ENCODE peak calls at places on chromosome 16, in five cellular contexts. One of them, this sample, is unnamed.

GRCh38 chr16:1996175-1996574 is 6.4 kb downstream of the SYNGR3 start:
- DNase-seq in cardiac muscle cell: no peak
- DNase-seq in kidney epithelial cell: no peak
- DNase-seq in heart left ventricle: no peak
- DNase-seq in uterus: no peak
- DNase-seq in this sample: no peak

GRCh38 chr16:89842471-89843408 is 14.5 kb downstream of the SPIRE2 start:
- DNase-seq in heart left ventricle: peak
- DNase-seq in uterus: no peak
- DNase-seq in kidney epithelial cell: peak
- DNase-seq in cardiac muscle cell: peak
- DNase-seq in this sample: no peak

GRCh38 chr16:61814716-61815347 is 221.4 kb downstream of the CDH8 start:
- DNase-seq in kidney epithelial cell: no peak
- DNase-seq in cardiac muscle cell: no peak
- DNase-seq in heart left ventricle: no peak
- DNase-seq in uterus: no peak
- DNase-seq in this sample: no peak

GRCh38 chr16:55471448-55472097 is 7.4 kb upstream of the MMP2 start:
- DNase-seq in cardiac muscle cell: peak
- DNase-seq in kidney epithelial cell: peak
- DNase-seq in heart left ventricle: no peak
- DNase-seq in uterus: no peak
- DNase-seq in this sample: peak

GRCh38 chr16:3001316-3001715 is 11.4 kb upstream of the CLDN9 start:
- DNase-seq in cardiac muscle cell: no peak
- DNase-seq in heart left ventricle: no peak
- DNase-seq in uterus: no peak
- DNase-seq in kidney epithelial cell: no peak
- DNase-seq in this sample: no peak

GRCh38 chr16:240559-240958 is 5.9 kb downstream of the FAM234A start:
- DNase-seq in kidney epithelial cell: no peak
- DNase-seq in cardiac muscle cell: no peak
- DNase-seq in heart left ventricle: no peak
- DNase-seq in uterus: no peak
- DNase-seq in this sample: no peak

GRCh38 chr16:907819-908218 is 63.0 kb downstream of the LMF1 start:
- DNase-seq in heart left ventricle: no peak
- DNase-seq in cardiac muscle cell: no peak
- DNase-seq in uterus: no peak
- DNase-seq in kidney epithelial cell: no peak
- DNase-seq in this sample: no peak

GRCh38 chr16:21638573-21638975 is 13.8 kb downstream of the IGSF6 start:
- DNase-seq in cardiac muscle cell: peak
- DNase-seq in uterus: no peak
- DNase-seq in kidney epithelial cell: no peak
- DNase-seq in heart left ventricle: no peak
- DNase-seq in this sample: no peak

GRCh38 chr16:74448990-74449389 is 27.7 kb upstream of the CLEC18B start:
- DNase-seq in heart left ventricle: peak
- DNase-seq in kidney epithelial cell: peak
- DNase-seq in cardiac muscle cell: peak
- DNase-seq in uterus: peak
- DNase-seq in this sample: peak

GRCh38 chr16:88511060-88511459 is 58.0 kb downstream of the ZFPM1 start:
- DNase-seq in kidney epithelial cell: no peak
- DNase-seq in cardiac muscle cell: no peak
- DNase-seq in uterus: no peak
- DNase-seq in heart left ventricle: no peak
- DNase-seq in this sample: no peak

GRCh38 chr16:79261461-79261860 is 339.1 kb downstream of the MAF start:
- DNase-seq in cardiac muscle cell: no peak
- DNase-seq in heart left ventricle: peak
- DNase-seq in uterus: no peak
- DNase-seq in kidney epithelial cell: no peak
- DNase-seq in this sample: peak

GRCh38 chr16:324451-325334 is 27.8 kb downstream of the AXIN1 start:
- DNase-seq in uterus: no peak
- DNase-seq in cardiac muscle cell: no peak
- DNase-seq in kidney epithelial cell: no peak
- DNase-seq in heart left ventricle: no peak
- DNase-seq in this sample: no peak

GRCh38 chr16:77531741-77532140 is 96.9 kb upstream of the ADAMTS18 start:
- DNase-seq in uterus: no peak
- DNase-seq in cardiac muscle cell: peak
- DNase-seq in kidney epithelial cell: peak
- DNase-seq in heart left ventricle: no peak
- DNase-seq in this sample: peak

GRCh38 chr16:25092489-25092888 is 19.1 kb upstream of the LCMT1 start:
- DNase-seq in heart left ventricle: no peak
- DNase-seq in kidney epithelial cell: no peak
- DNase-seq in uterus: no peak
- DNase-seq in cardiac muscle cell: no peak
- DNase-seq in this sample: no peak

GRCh38 chr16:19639986-19640421 is 78.0 kb downstream of the KNOP1 start:
- DNase-seq in uterus: no peak
- DNase-seq in kidney epithelial cell: no peak
- DNase-seq in cardiac muscle cell: peak
- DNase-seq in heart left ventricle: no peak
- DNase-seq in this sample: no peak

GRCh38 chr16:2829501-2830354 is at the start of gene ZG16B:
- DNase-seq in cardiac muscle cell: no peak
- DNase-seq in heart left ventricle: no peak
- DNase-seq in uterus: no peak
- DNase-seq in kidney epithelial cell: no peak
- DNase-seq in this sample: no peak

GRCh38 chr16:79403534-79403933 is 197.0 kb downstream of the MAF start:
- DNase-seq in kidney epithelial cell: no peak
- DNase-seq in heart left ventricle: no peak
- DNase-seq in cardiac muscle cell: no peak
- DNase-seq in uterus: no peak
- DNase-seq in this sample: no peak

GRCh38 chr16:84105948-84106740 is 10.6 kb downstream of the MBTPS1 start:
- DNase-seq in cardiac muscle cell: no peak
- DNase-seq in uterus: no peak
- DNase-seq in kidney epithelial cell: no peak
- DNase-seq in heart left ventricle: no peak
- DNase-seq in this sample: no peak

GRCh38 chr16:89141884-89142267 is 29.7 kb upstream of the CDH15 start:
- DNase-seq in kidney epithelial cell: no peak
- DNase-seq in uterus: no peak
- DNase-seq in heart left ventricle: no peak
- DNase-seq in cardiac muscle cell: no peak
- DNase-seq in this sample: no peak

GRCh38 chr16:1145383-1146100 is 7.4 kb upstream of the CACNA1H start:
- DNase-seq in uterus: no peak
- DNase-seq in cardiac muscle cell: no peak
- DNase-seq in heart left ventricle: no peak
- DNase-seq in kidney epithelial cell: no peak
- DNase-seq in this sample: no peak

GRCh38 chr16:14310519-14310991 is 239.4 kb downstream of the MRTFB start:
- DNase-seq in kidney epithelial cell: no peak
- DNase-seq in heart left ventricle: no peak
- DNase-seq in cardiac muscle cell: peak
- DNase-seq in uterus: no peak
- DNase-seq in this sample: no peak
- TF ChIP-seq CTCF in kidney epithelial cell: peak
- TF ChIP-seq CTCF in heart left ventricle: no peak
- TF ChIP-seq CTCF in cardiac muscle cell: no peak
- TF ChIP-seq CTCF in uterus: no peak
- TF ChIP-seq CTCF in this sample: no peak

GRCh38 chr16:68473358-68474064 is 25.2 kb upstream of the SMPD3 start:
- DNase-seq in uterus: no peak
- DNase-seq in heart left ventricle: no peak
- DNase-seq in kidney epithelial cell: no peak
- DNase-seq in cardiac muscle cell: no peak
- DNase-seq in this sample: no peak
- H3K4me3 ChIP-seq in uterus: no peak
- H3K4me3 ChIP-seq in heart left ventricle: no peak
- H3K4me3 ChIP-seq in kidney epithelial cell: no peak
- H3K4me3 ChIP-seq in cardiac muscle cell: no peak
- H3K4me3 ChIP-seq in this sample: no peak

GRCh38 chr16:7614022-7614795 is 281.6 kb downstream of the RBFOX1 start:
- DNase-seq in heart left ventricle: no peak
- DNase-seq in cardiac muscle cell: no peak
- DNase-seq in uterus: no peak
- DNase-seq in kidney epithelial cell: no peak
- DNase-seq in this sample: no peak

GRCh38 chr16:7613518-7613917 is 280.9 kb downstream of the RBFOX1 start:
- DNase-seq in heart left ventricle: no peak
- DNase-seq in kidney epithelial cell: no peak
- DNase-seq in uterus: no peak
- DNase-seq in cardiac muscle cell: no peak
- DNase-seq in this sample: no peak

GRCh38 chr16:7615565-7615964 is 282.9 kb downstream of the RBFOX1 start:
- DNase-seq in kidney epithelial cell: no peak
- DNase-seq in cardiac muscle cell: no peak
- DNase-seq in heart left ventricle: no peak
- DNase-seq in uterus: no peak
- DNase-seq in this sample: no peak
- TF ChIP-seq CTCF in kidney epithelial cell: no peak
- TF ChIP-seq CTCF in cardiac muscle cell: no peak
- TF ChIP-seq CTCF in heart left ventricle: no peak
- TF ChIP-seq CTCF in uterus: no peak
- TF ChIP-seq CTCF in this sample: no peak

GRCh38 chr16:64321881-64322280 is 800.0 kb downstream of the CDH11 start:
- DNase-seq in cardiac muscle cell: no peak
- DNase-seq in kidney epithelial cell: no peak
- DNase-seq in heart left ventricle: no peak
- DNase-seq in uterus: no peak
- DNase-seq in this sample: no peak
- H3K4me3 ChIP-seq in cardiac muscle cell: no peak
- H3K4me3 ChIP-seq in kidney epithelial cell: no peak
- H3K4me3 ChIP-seq in heart left ventricle: no peak
- H3K4me3 ChIP-seq in uterus: no peak
- H3K4me3 ChIP-seq in this sample: no peak

GRCh38 chr16:52435573-52435972 is 111.4 kb downstream of the TOX3 start:
- DNase-seq in heart left ventricle: no peak
- DNase-seq in kidney epithelial cell: peak
- DNase-seq in uterus: no peak
- DNase-seq in cardiac muscle cell: peak
- DNase-seq in this sample: no peak
- TF ChIP-seq CTCF in heart left ventricle: no peak
- TF ChIP-seq CTCF in kidney epithelial cell: peak
- TF ChIP-seq CTCF in uterus: no peak
- TF ChIP-seq CTCF in cardiac muscle cell: no peak
- TF ChIP-seq CTCF in this sample: peak

GRCh38 chr16:53952215-53953208 is 248.6 kb downstream of the FTO start:
- DNase-seq in heart left ventricle: no peak
- DNase-seq in uterus: no peak
- DNase-seq in kidney epithelial cell: no peak
- DNase-seq in cardiac muscle cell: peak
- DNase-seq in this sample: peak
- H3K4me3 ChIP-seq in heart left ventricle: peak
- H3K4me3 ChIP-seq in uterus: no peak
- H3K4me3 ChIP-seq in kidney epithelial cell: no peak
- H3K4me3 ChIP-seq in cardiac muscle cell: no peak
- H3K4me3 ChIP-seq in this sample: no peak

GRCh38 chr16:85555549-85556455 is 57.3 kb upstream of the GSE1 start:
- DNase-seq in uterus: peak
- DNase-seq in kidney epithelial cell: no peak
- DNase-seq in heart left ventricle: peak
- DNase-seq in cardiac muscle cell: peak
- DNase-seq in this sample: no peak

GRCh38 chr16:85557976-85558589 is 55.0 kb upstream of the GSE1 start:
- DNase-seq in uterus: no peak
- DNase-seq in cardiac muscle cell: no peak
- DNase-seq in kidney epithelial cell: no peak
- DNase-seq in heart left ventricle: no peak
- DNase-seq in this sample: no peak

GRCh38 chr16:85554791-85555548 is 58.2 kb upstream of the GSE1 start:
- DNase-seq in cardiac muscle cell: peak
- DNase-seq in kidney epithelial cell: no peak
- DNase-seq in uterus: peak
- DNase-seq in heart left ventricle: peak
- DNase-seq in this sample: no peak

GRCh38 chr16:85556456-85557082 is 56.6 kb upstream of the GSE1 start:
- DNase-seq in heart left ventricle: peak
- DNase-seq in uterus: peak
- DNase-seq in kidney epithelial cell: no peak
- DNase-seq in cardiac muscle cell: peak
- DNase-seq in this sample: no peak

GRCh38 chr16:85557083-85557975 is 55.8 kb upstream of the GSE1 start:
- DNase-seq in kidney epithelial cell: no peak
- DNase-seq in heart left ventricle: no peak
- DNase-seq in uterus: peak
- DNase-seq in cardiac muscle cell: no peak
- DNase-seq in this sample: no peak
- TF ChIP-seq CTCF in kidney epithelial cell: no peak
- TF ChIP-seq CTCF in heart left ventricle: no peak
- TF ChIP-seq CTCF in uterus: no peak
- TF ChIP-seq CTCF in cardiac muscle cell: peak
- TF ChIP-seq CTCF in this sample: peak

GRCh38 chr16:14566599-14566998 is 63.5 kb downstream of the PARN start:
- DNase-seq in uterus: no peak
- DNase-seq in heart left ventricle: no peak
- DNase-seq in kidney epithelial cell: no peak
- DNase-seq in cardiac muscle cell: no peak
- DNase-seq in this sample: no peak
- H3K4me3 ChIP-seq in uterus: no peak
- H3K4me3 ChIP-seq in heart left ventricle: no peak
- H3K4me3 ChIP-seq in kidney epithelial cell: no peak
- H3K4me3 ChIP-seq in cardiac muscle cell: no peak
- H3K4me3 ChIP-seq in this sample: no peak

GRCh38 chr16:85453701-85454100 is 159.4 kb upstream of the GSE1 start:
- DNase-seq in heart left ventricle: no peak
- DNase-seq in kidney epithelial cell: no peak
- DNase-seq in uterus: no peak
- DNase-seq in cardiac muscle cell: no peak
- DNase-seq in this sample: no peak
- TF ChIP-seq CTCF in heart left ventricle: no peak
- TF ChIP-seq CTCF in kidney epithelial cell: no peak
- TF ChIP-seq CTCF in uterus: no peak
- TF ChIP-seq CTCF in cardiac muscle cell: no peak
- TF ChIP-seq CTCF in this sample: no peak

This sample was measured in epithelial cell of proximal tubule.